ENCODE peak calls at places on chromosomes 2 and 18, in eight cellular contexts. P is right lobe of liver, A is tibial nerve, Z is heart right ventricle, M is thoracic aorta, N is coronary artery, E is lower lobe of right lung, C is Peyer's patch. B is an unnamed sample.

GRCh38 chr18:46387426-46388131 is 269.4 kb downstream of the LOXHD1 start:
- DNase-seq in P (no peak), A (no peak), Z (peak), M (no peak), N (no peak), E (no peak), C (no peak), B (no peak)

GRCh38 chr2:150916997-150917396 is 344.7 kb downstream of the RBM43 start:
- DNase-seq in P (no peak), A (no peak), Z (no peak), M (no peak), N (no peak), E (no peak), C (no peak), B (no peak)

GRCh38 chr2:70703900-70704549 is 64.0 kb downstream of the ADD2 start:
- DNase-seq in P (no peak), A (no peak), Z (no peak), M (no peak), N (peak), E (no peak), C (no peak), B (no peak)

GRCh38 chr18:79049506-79049905 is 19.7 kb upstream of the ATP9B start:
- DNase-seq in P (no peak), A (no peak), Z (no peak), M (no peak), N (no peak), E (no peak), C (no peak), B (no peak)

GRCh38 chr2:217954469-217954868 is 48.3 kb downstream of the TNS1 start:
- DNase-seq in P (peak), A (no peak), Z (peak), M (no peak), N (no peak), E (peak), C (no peak), B (peak)

GRCh38 chr2:55138045-55138444 is 87.8 kb upstream of the RTN4 start:
- DNase-seq in P (no peak), A (no peak), Z (no peak), M (no peak), N (no peak), E (no peak), C (no peak), B (no peak)

GRCh38 chr2:126886201-126886905 is 12.3 kb upstream of the TEX51 start:
- DNase-seq in P (peak), A (peak), Z (peak), M (no peak), N (peak), E (peak), C (peak), B (peak)

GRCh38 chr2:108447947-108448677 is 894 bp upstream of the GCC2 start:
- DNase-seq in P (no peak), A (no peak), Z (no peak), M (no peak), N (no peak), E (no peak), C (no peak), B (no peak)

GRCh38 chr2:203989536-203989935 is 53.0 kb downstream of the ICOS start:
- DNase-seq in P (no peak), A (no peak), Z (no peak), M (no peak), N (no peak), E (no peak), C (no peak), B (no peak)

DNA sequence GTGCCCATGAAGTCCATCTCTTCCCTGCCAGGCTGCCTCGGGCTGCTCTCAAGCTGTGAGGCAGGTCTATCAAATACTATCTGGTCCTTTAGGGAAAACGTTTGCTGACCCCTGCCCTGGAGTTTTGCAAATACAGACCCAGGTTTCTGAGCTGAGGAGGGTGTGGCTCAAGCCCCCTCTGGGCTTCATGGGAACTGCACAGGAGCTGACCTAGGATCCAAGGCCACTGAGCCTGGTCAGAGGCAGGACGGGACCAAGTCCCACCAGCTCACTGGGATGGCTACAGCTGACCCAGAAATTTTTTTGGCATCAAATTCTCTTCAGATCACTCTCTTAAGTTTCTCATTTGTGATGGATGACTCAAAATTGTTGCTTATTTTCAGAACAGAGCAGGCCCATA is 14.1 kb downstream of the ZNF516 start:
- DNase-seq in P (no peak), A (no peak), Z (no peak), M (no peak), N (peak), E (no peak), C (no peak), B (no peak)
- TF ChIP-seq CTCF in P (no peak), A (no peak), Z (peak), M (no peak), N (no peak), E (no peak), C (no peak), B (no peak)

GRCh38 chr2:236691799-236692167 is 122.2 kb downstream of the ACKR3 start:
- DNase-seq in P (peak), A (no peak), Z (no peak), M (no peak), N (no peak), E (no peak), C (no peak), B (no peak)
- H3K27ac ChIP-seq in P (no peak), A (no peak), Z (no peak), M (no peak), N (no peak), E (no peak), C (no peak), B (no peak)

GRCh38 chr2:160952462-160952861 is 207.8 kb upstream of the TANK start:
- DNase-seq in P (no peak), A (no peak), Z (peak), M (peak), N (no peak), E (peak), C (no peak), B (peak)
- H3K4me3 ChIP-seq in P (no peak), A (no peak), Z (peak), M (peak), N (peak), E (peak), C (no peak), B (peak)

GRCh38 chr2:96604104-96604503 is 34.0 kb downstream of the KANSL3 start:
- DNase-seq in P (no peak), A (no peak), Z (no peak), M (no peak), N (no peak), E (no peak), C (no peak), B (no peak)
- TF ChIP-seq CTCF in P (no peak), A (no peak), Z (no peak), M (no peak), N (no peak), E (no peak), C (no peak), B (no peak)

DNA sequence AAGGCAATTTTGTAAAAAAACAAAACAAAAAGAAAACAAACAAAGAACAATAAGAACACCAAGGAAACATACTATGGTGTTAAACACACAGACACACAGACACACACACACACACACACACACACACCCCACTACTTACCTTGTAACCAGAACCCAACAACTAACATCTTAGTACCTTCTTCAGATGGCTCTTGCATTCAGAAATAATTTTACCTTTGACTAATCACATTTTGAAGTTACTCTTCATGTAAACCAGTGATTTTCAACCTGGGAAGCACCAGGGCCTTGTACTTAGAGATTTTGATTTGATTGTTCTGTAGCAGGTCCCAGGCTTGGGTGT is 87.5 kb downstream of the AQP4 start:
- DNase-seq in P (no peak), A (no peak), Z (no peak), M (no peak), N (no peak), E (no peak), C (no peak), B (no peak)
- H3K27ac ChIP-seq in P (no peak), A (no peak), Z (no peak), M (no peak), N (no peak), E (no peak), C (no peak), B (no peak)

DNA sequence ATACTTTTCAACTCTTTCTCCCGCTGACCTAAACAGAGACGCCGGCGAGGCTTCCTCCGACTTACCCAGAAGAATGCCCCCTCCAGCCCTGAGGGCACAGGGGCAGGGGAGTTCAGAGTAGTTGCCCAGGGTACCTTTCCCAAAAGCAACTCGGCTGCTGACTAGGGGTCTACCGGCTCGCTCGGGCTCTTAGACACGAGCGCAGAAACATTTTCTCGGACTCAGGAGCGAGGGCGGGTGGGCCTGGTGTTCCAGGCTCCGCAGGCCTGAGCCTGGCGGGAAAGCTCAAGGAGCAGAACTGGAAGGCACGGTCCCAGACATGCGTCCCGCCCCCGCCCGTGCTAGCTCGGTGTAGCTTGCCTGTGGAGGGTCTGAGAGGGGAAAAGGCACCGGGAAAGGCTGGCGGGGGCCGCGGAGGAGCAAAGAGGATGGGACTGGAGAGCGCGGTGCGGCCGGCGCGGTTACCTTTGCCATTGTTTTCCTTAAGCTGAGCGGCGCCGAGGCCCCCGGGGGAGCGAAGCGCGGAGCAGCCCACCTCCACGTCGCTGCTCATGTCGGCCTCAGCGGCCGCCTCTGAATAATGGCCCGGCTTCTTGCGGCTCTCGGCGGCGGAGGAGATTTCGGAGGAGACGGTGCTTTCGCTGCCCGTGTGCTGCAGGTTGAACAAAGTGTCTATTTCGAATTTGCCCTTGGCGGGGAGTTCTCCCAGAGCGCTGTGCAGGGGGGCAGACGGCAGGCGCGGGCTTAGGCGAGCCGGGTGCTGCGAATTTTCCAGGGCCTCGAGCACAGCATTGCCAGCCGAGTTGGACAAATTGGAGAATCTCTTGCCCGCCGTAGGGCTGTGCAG is 654 bp downstream of the EVX2 start:
- DNase-seq in P (no peak), A (no peak), Z (no peak), M (no peak), N (peak), E (no peak), C (no peak), B (no peak)
- H3K4me3 ChIP-seq in P (no peak), A (no peak), Z (no peak), M (no peak), N (peak), E (no peak), C (no peak), B (no peak)

DNA sequence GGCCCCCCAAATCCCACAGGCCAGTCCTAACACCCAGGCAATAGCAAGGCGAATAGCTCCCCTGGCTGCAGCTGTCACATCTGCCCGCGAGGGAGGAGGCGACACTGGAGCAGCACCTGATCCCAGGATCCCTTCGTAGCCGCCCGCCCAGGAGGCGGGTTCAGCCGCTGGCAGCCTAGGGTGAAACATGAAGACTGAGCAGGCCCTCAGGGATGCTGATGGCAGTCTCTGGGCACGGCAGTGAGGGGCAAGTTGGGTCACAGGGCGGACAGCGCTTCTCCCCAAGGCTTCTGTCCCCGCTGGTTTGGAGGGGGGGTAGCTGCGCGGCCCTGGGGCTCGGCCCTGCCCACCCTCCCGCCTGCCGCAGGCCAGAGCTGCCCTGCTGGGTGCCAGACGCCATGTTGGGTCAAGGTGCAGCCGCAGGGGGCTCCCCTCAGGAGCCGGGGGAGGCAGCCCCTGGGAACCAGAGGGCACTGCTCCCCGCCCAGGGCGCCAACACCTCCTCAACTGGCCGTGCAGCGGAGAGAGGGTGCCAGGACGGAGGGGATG is 1.9 kb downstream of the DNMT3A start:
- DNase-seq in P (peak), A (no peak), Z (no peak), M (no peak), N (no peak), E (no peak), C (peak), B (peak)
- TF ChIP-seq CTCF in P (no peak), A (peak), Z (peak), M (no peak), N (no peak), E (no peak), C (peak), B (peak)

B was measured in left ventricle myocardium inferior.